ENCODE peak calls at places on chromosome 13, in five cellular contexts. J is lower lobe of right lung, B is adipocyte, E is transverse colon, P is adrenal gland. Q is an unnamed sample. For H3K4me1, H3K36me3 and H3K9me3, the result is how much of the 10 kb centered on the place peaks cover.

GRCh38 chr13:113445791-113446487 is 7.3 kb downstream of the ADPRHL1 start:
- DNase-seq in J (no peak), E (no peak), P (no peak), B (no peak), Q (peak)

GRCh38 chr13:111537115-111537728 is 216.8 kb downstream of the TEX29 start:
- DNase-seq in E (no peak), P (no peak), J (peak), B (no peak), Q (no peak)

GRCh38 chr13:48630291-48630690 is 23.4 kb upstream of the CYSLTR2 start:
- DNase-seq in J (no peak), P (no peak), E (no peak), B (no peak), Q (no peak)

GRCh38 chr13:53015044-53015443 is 13.6 kb upstream of the OLFM4 start:
- DNase-seq in B (no peak), E (no peak), J (no peak), P (no peak), Q (no peak)

GRCh38 chr13:22937241-22937640 is 243.5 kb upstream of the SGCG start:
- DNase-seq in P (no peak), J (no peak), E (no peak), B (no peak), Q (peak)

GRCh38 chr13:24135674-24136300 is 24.7 kb upstream of the SPATA13 start:
- DNase-seq in E (no peak), J (no peak), P (no peak), B (peak), Q (no peak)

GRCh38 chr13:103188688-103189326 is 122.6 kb upstream of the SLC10A2 start:
- DNase-seq in B (peak), P (no peak), J (no peak), E (no peak), Q (no peak)

GRCh38 chr13:23889598-23890224 is 511 bp upstream of the MIPEP start:
- DNase-seq in J (no peak), E (no peak), B (peak), P (no peak), Q (no peak)

GRCh38 chr13:114048463-114048862 is 74.6 kb upstream of the C13orf46 start:
- DNase-seq in J (no peak), B (no peak), P (no peak), E (peak), Q (peak)

GRCh38 chr13:107534548-107534947 is 680.8 kb downstream of the LIG4 start:
- DNase-seq in E (no peak), P (no peak), B (peak), J (no peak), Q (no peak)

GRCh38 chr13:50575138-50575537 is 268.4 kb downstream of the DLEU7 start:
- DNase-seq in E (no peak), B (no peak), P (no peak), J (no peak), Q (no peak)

GRCh38 chr13:84031120-84031519 is 148.8 kb upstream of the SLITRK1 start:
- DNase-seq in E (no peak), P (no peak), J (no peak), B (no peak), Q (no peak)
- H3K4me1 ChIP-seq in E (under half), P (under half), J (under half), B (under half), Q (under half)

GRCh38 chr13:41533266-41533665 is 75.9 kb downstream of the RGCC start:
- DNase-seq in P (no peak), B (no peak), J (no peak), E (no peak), Q (no peak)

GRCh38 chr13:41528021-41528420 is 70.7 kb downstream of the RGCC start:
- DNase-seq in P (no peak), J (no peak), E (no peak), B (no peak), Q (no peak)

DNA sequence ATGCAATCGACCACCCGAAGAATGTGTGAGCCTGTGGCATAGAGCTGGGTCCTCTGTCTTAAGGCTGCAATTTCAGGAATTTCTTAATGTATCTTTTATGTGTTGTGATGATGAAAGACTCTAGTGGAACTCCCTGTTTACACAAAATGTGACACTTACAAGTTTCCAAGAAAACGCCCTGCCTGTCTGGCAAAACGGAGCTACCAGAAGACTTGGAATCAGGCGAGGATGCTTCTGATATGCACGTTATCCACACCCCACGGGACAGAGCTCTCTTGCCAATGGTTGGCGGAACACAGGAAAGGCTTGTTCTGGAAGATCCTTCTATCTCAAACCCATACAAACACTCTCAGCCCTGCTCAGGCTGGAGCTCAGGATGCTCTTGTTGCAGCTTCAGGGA is 76.3 kb downstream of the RGCC start:
- DNase-seq in J (no peak), E (no peak), P (no peak), B (no peak), Q (no peak)
- H3K36me3 ChIP-seq in J (under half), E (under half), P (under half), B (under half), Q (under half)

GRCh38 chr13:57409656-57410055 is 221.9 kb upstream of the PCDH17 start:
- DNase-seq in E (no peak), P (no peak), B (no peak), J (no peak), Q (no peak)

GRCh38 chr13:57408312-57408711 is 223.2 kb upstream of the PCDH17 start:
- DNase-seq in B (no peak), J (no peak), E (no peak), P (no peak), Q (no peak)

GRCh38 chr13:57409121-57409520 is 222.4 kb upstream of the PCDH17 start:
- DNase-seq in P (no peak), J (no peak), B (no peak), E (no peak), Q (no peak)
- H3K9me3 ChIP-seq in P (under half), J (under half), B (under half), E (under half), Q (under half)

DNA sequence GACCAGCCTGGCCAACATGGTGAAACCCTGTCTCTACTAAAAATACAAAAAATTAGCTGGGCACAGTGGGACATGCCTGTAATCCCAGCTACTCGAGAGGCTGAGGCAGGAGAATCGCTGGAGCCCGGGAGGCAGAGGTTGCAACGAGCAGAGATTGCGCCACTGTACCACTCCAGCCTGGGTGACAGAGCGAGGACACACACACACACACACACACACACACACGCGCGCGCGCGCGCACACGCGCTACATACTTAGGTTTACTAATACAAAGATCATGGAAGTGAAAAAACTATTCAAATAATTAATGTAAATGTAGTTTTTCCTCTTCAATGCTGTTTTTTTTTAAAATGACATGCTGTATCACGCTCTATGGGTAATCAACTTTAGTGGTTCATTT is 58.5 kb upstream of the ZDHHC20 start:
- DNase-seq in E (no peak), B (no peak), P (no peak), J (peak), Q (no peak)
- H3K4me1 ChIP-seq in E (under half), B (under half), P (under half), J (under half), Q (under half)

GRCh38 chr13:46778095-46778494 is 18.9 kb downstream of the ESD start:
- DNase-seq in E (no peak), J (no peak), B (no peak), P (no peak), Q (no peak)

GRCh38 chr13:46778879-46779278 is 18.1 kb downstream of the ESD start:
- DNase-seq in P (no peak), E (no peak), J (no peak), B (peak), Q (no peak)

GRCh38 chr13:46782066-46782465 is 14.9 kb downstream of the ESD start:
- DNase-seq in E (no peak), J (no peak), P (no peak), B (no peak), Q (no peak)

DNA sequence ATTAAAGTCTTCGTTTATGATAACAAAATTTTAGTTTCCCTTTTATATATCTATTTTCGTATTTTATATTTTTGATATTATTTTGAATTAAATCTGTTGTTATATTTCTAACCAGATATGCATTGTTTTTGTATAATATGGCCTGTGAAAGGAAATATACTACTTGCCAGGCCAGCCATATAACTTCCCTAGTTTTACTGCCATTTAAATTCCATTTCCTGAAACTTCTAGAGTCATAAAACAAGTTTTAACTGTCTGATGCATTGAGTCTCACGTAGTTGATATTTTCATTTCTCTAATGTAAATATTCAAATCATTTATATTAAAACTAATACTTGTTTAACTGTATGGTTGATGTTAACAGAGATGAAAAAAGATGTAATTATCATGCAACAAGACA is 13.5 kb downstream of the ESD start:
- DNase-seq in E (no peak), J (no peak), B (no peak), P (no peak), Q (no peak)
- H3K36me3 ChIP-seq in E (under half), J (half or more), B (half or more), P (half or more), Q (half or more)

DNA sequence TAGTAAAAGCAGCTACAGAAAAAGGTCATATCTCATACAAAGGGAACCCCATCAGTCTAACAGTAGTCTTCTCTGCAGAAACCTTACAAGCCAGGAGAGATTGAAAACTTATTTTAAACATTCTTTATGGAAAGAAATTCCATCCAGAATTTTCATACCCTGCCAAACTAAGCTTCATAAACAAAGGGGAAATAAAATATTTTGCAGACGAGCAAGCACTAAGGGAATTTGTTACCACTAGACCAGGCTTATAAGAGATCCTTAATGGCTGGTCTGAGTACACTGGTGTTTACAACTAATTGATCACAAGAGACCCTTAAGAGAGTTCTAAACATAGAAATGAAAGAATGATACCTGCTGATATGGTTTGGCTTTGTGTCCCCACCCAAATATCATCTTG is 128.6 kb upstream of the TNFSF11 start:
- DNase-seq in E (no peak), P (no peak), J (no peak), B (no peak), Q (no peak)
- H3K9me3 ChIP-seq in E (under half), P (under half), J (under half), B (under half), Q (under half)

DNA sequence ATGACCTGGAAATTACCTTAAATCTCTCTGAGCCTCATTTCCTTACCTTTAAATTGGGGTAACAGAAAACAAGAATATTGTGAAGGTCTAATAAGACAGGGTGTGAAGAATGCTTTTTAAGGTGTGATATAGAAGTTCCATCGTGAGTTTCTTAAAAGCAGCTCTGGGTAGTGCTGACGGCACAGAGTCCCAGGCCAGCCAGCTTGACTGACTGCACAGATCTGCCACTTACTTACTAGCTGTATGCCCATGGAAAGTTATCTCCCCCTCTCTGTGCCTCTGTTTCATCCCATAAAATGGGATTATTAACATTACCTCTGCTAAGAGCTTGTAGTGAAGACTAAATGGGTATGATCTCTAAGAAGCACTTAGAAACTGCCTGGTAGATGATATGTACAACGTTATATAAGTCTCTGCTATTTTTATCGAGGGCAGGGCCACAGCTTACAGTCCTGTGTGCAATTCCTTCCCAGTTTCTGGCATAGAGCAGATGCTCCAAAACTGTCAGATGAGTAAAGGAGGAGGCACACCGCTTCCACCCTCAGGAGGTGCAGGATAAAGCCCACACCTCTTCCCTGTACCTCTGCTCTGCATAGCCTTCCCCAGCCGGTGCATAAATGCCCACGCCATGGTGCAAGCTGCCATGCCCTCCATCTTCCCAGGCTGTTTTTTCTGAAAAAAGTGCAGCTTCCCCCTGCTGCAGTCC is 99.6 kb downstream of the MBNL2 start:
- DNase-seq in E (no peak), B (no peak), P (no peak), J (no peak), Q (no peak)
- H3K4me1 ChIP-seq in E (under half), B (under half), P (under half), J (under half), Q (under half)